ENCODE peak calls at places on chromosomes 6 and 20, in six cellular contexts. One of them, this sample, is unnamed.

GRCh38 chr6:134721095-134721400 is 228.9 kb downstream of the ALDH8A1 start:
- DNase-seq in transverse colon: no peak
- DNase-seq in left ventricle myocardium inferior: no peak
- DNase-seq in CD4-positive, CD25-positive, alpha-beta regulatory T cell: no peak
- DNase-seq in epithelial cell of esophagus: no peak
- DNase-seq in foreskin fibroblast: peak
- DNase-seq in this sample: no peak

GRCh38 chr6:115932481-115932880 is 128.2 kb downstream of the FRK start:
- DNase-seq in transverse colon: no peak
- DNase-seq in foreskin fibroblast: peak
- DNase-seq in left ventricle myocardium inferior: no peak
- DNase-seq in CD4-positive, CD25-positive, alpha-beta regulatory T cell: no peak
- DNase-seq in epithelial cell of esophagus: peak
- DNase-seq in this sample: no peak

GRCh38 chr6:25366785-25367657 is 87.8 kb downstream of the CARMIL1 start:
- DNase-seq in transverse colon: no peak
- DNase-seq in epithelial cell of esophagus: peak
- DNase-seq in CD4-positive, CD25-positive, alpha-beta regulatory T cell: no peak
- DNase-seq in foreskin fibroblast: no peak
- DNase-seq in left ventricle myocardium inferior: no peak
- DNase-seq in this sample: no peak

GRCh38 chr20:60232380-60232779 is 274.2 kb downstream of the CDH26 start:
- DNase-seq in left ventricle myocardium inferior: no peak
- DNase-seq in foreskin fibroblast: no peak
- DNase-seq in transverse colon: no peak
- DNase-seq in CD4-positive, CD25-positive, alpha-beta regulatory T cell: no peak
- DNase-seq in epithelial cell of esophagus: no peak
- DNase-seq in this sample: no peak

GRCh38 chr6:148193063-148193680 is 149.5 kb upstream of the SASH1 start:
- DNase-seq in CD4-positive, CD25-positive, alpha-beta regulatory T cell: no peak
- DNase-seq in foreskin fibroblast: no peak
- DNase-seq in epithelial cell of esophagus: peak
- DNase-seq in transverse colon: peak
- DNase-seq in left ventricle myocardium inferior: no peak
- DNase-seq in this sample: no peak

GRCh38 chr20:15584507-15584906 is 988.7 kb downstream of the KIF16B start:
- DNase-seq in CD4-positive, CD25-positive, alpha-beta regulatory T cell: no peak
- DNase-seq in transverse colon: no peak
- DNase-seq in left ventricle myocardium inferior: no peak
- DNase-seq in epithelial cell of esophagus: no peak
- DNase-seq in foreskin fibroblast: no peak
- DNase-seq in this sample: no peak

GRCh38 chr6:13307508-13307995 is 20.8 kb downstream of the TBC1D7 start:
- DNase-seq in transverse colon: no peak
- DNase-seq in foreskin fibroblast: peak
- DNase-seq in epithelial cell of esophagus: peak
- DNase-seq in left ventricle myocardium inferior: no peak
- DNase-seq in CD4-positive, CD25-positive, alpha-beta regulatory T cell: no peak
- DNase-seq in this sample: no peak

GRCh38 chr6:32614366-32615081 is 22.7 kb upstream of the HLA-DQA1 start:
- DNase-seq in CD4-positive, CD25-positive, alpha-beta regulatory T cell: no peak
- DNase-seq in foreskin fibroblast: no peak
- DNase-seq in epithelial cell of esophagus: no peak
- DNase-seq in transverse colon: no peak
- DNase-seq in left ventricle myocardium inferior: no peak
- DNase-seq in this sample: no peak

GRCh38 chr20:60071965-60072364 is 113.7 kb downstream of the CDH26 start:
- DNase-seq in foreskin fibroblast: peak
- DNase-seq in left ventricle myocardium inferior: no peak
- DNase-seq in epithelial cell of esophagus: peak
- DNase-seq in CD4-positive, CD25-positive, alpha-beta regulatory T cell: no peak
- DNase-seq in transverse colon: no peak
- DNase-seq in this sample: no peak

GRCh38 chr6:137218473-137218916 is 690 bp downstream of the IFNGR1 start:
- DNase-seq in foreskin fibroblast: peak
- DNase-seq in left ventricle myocardium inferior: no peak
- DNase-seq in transverse colon: peak
- DNase-seq in epithelial cell of esophagus: peak
- DNase-seq in CD4-positive, CD25-positive, alpha-beta regulatory T cell: peak
- DNase-seq in this sample: no peak

GRCh38 chr6:3228791-3229565 is 1.5 kb upstream of the TUBB2B start:
- DNase-seq in transverse colon: no peak
- DNase-seq in epithelial cell of esophagus: no peak
- DNase-seq in foreskin fibroblast: no peak
- DNase-seq in left ventricle myocardium inferior: no peak
- DNase-seq in CD4-positive, CD25-positive, alpha-beta regulatory T cell: no peak
- DNase-seq in this sample: no peak

GRCh38 chr20:41734506-41734945 is 116.3 kb upstream of the CHD6 start:
- DNase-seq in CD4-positive, CD25-positive, alpha-beta regulatory T cell: no peak
- DNase-seq in transverse colon: peak
- DNase-seq in epithelial cell of esophagus: peak
- DNase-seq in foreskin fibroblast: peak
- DNase-seq in left ventricle myocardium inferior: no peak
- DNase-seq in this sample: peak

GRCh38 chr6:118894425-118895240 is 681 bp downstream of the ASF1A start:
- DNase-seq in foreskin fibroblast: peak
- DNase-seq in CD4-positive, CD25-positive, alpha-beta regulatory T cell: peak
- DNase-seq in left ventricle myocardium inferior: peak
- DNase-seq in epithelial cell of esophagus: peak
- DNase-seq in transverse colon: peak
- DNase-seq in this sample: peak

GRCh38 chr20:20491110-20491783 is 123.3 kb downstream of the INSM1 start:
- DNase-seq in left ventricle myocardium inferior: no peak
- DNase-seq in epithelial cell of esophagus: peak
- DNase-seq in transverse colon: no peak
- DNase-seq in foreskin fibroblast: peak
- DNase-seq in CD4-positive, CD25-positive, alpha-beta regulatory T cell: no peak
- DNase-seq in this sample: no peak

GRCh38 chr20:24050119-24050518 is 61.5 kb upstream of the GGTLC1 start:
- DNase-seq in epithelial cell of esophagus: no peak
- DNase-seq in foreskin fibroblast: no peak
- DNase-seq in transverse colon: no peak
- DNase-seq in left ventricle myocardium inferior: no peak
- DNase-seq in CD4-positive, CD25-positive, alpha-beta regulatory T cell: no peak
- DNase-seq in this sample: no peak

GRCh38 chr20:24045621-24046020 is 57.0 kb upstream of the GGTLC1 start:
- DNase-seq in CD4-positive, CD25-positive, alpha-beta regulatory T cell: no peak
- DNase-seq in foreskin fibroblast: no peak
- DNase-seq in left ventricle myocardium inferior: no peak
- DNase-seq in epithelial cell of esophagus: no peak
- DNase-seq in transverse colon: no peak
- DNase-seq in this sample: no peak

GRCh38 chr20:24049081-24049480 is 60.5 kb upstream of the GGTLC1 start:
- DNase-seq in transverse colon: no peak
- DNase-seq in foreskin fibroblast: no peak
- DNase-seq in CD4-positive, CD25-positive, alpha-beta regulatory T cell: no peak
- DNase-seq in epithelial cell of esophagus: no peak
- DNase-seq in left ventricle myocardium inferior: no peak
- DNase-seq in this sample: no peak

GRCh38 chr20:24048014-24048611 is 59.5 kb upstream of the GGTLC1 start:
- DNase-seq in transverse colon: no peak
- DNase-seq in CD4-positive, CD25-positive, alpha-beta regulatory T cell: no peak
- DNase-seq in left ventricle myocardium inferior: no peak
- DNase-seq in epithelial cell of esophagus: no peak
- DNase-seq in foreskin fibroblast: no peak
- DNase-seq in this sample: no peak

GRCh38 chr20:24046905-24047304 is 58.3 kb upstream of the GGTLC1 start:
- DNase-seq in CD4-positive, CD25-positive, alpha-beta regulatory T cell: no peak
- DNase-seq in transverse colon: no peak
- DNase-seq in foreskin fibroblast: no peak
- DNase-seq in left ventricle myocardium inferior: no peak
- DNase-seq in epithelial cell of esophagus: peak
- DNase-seq in this sample: no peak
- H3K4me3 ChIP-seq in CD4-positive, CD25-positive, alpha-beta regulatory T cell: no peak
- H3K4me3 ChIP-seq in transverse colon: no peak
- H3K4me3 ChIP-seq in foreskin fibroblast: no peak
- H3K4me3 ChIP-seq in left ventricle myocardium inferior: no peak
- H3K4me3 ChIP-seq in epithelial cell of esophagus: no peak
- H3K4me3 ChIP-seq in this sample: no peak

DNA sequence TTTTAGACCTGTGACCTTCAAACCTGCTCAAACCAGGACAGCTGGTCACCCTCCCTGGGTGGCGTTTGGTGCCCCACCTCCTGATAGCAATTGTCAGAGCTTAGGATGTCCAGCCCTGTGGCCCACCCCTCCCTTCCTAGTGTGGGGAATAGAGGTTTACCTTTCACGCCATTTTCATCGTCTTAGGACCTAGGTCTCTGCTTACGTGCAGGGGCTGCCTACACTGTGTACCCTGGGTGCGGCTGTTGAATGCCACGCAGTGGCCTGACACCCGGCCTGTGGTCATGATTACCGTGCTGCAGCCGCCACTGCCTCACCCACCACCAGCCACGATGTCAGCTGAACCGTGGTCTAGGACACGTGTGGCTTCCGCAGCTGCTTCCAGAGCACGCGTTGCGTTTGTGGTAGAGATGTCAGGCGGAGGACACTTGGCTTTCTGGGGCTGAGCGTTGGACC is 157.3 kb downstream of the DTNBP1 start:
- DNase-seq in CD4-positive, CD25-positive, alpha-beta regulatory T cell: no peak
- DNase-seq in transverse colon: peak
- DNase-seq in left ventricle myocardium inferior: no peak
- DNase-seq in foreskin fibroblast: no peak
- DNase-seq in epithelial cell of esophagus: no peak
- DNase-seq in this sample: no peak
- H3K4me3 ChIP-seq in CD4-positive, CD25-positive, alpha-beta regulatory T cell: no peak
- H3K4me3 ChIP-seq in transverse colon: peak
- H3K4me3 ChIP-seq in left ventricle myocardium inferior: peak
- H3K4me3 ChIP-seq in foreskin fibroblast: peak
- H3K4me3 ChIP-seq in epithelial cell of esophagus: no peak
- H3K4me3 ChIP-seq in this sample: peak

DNA sequence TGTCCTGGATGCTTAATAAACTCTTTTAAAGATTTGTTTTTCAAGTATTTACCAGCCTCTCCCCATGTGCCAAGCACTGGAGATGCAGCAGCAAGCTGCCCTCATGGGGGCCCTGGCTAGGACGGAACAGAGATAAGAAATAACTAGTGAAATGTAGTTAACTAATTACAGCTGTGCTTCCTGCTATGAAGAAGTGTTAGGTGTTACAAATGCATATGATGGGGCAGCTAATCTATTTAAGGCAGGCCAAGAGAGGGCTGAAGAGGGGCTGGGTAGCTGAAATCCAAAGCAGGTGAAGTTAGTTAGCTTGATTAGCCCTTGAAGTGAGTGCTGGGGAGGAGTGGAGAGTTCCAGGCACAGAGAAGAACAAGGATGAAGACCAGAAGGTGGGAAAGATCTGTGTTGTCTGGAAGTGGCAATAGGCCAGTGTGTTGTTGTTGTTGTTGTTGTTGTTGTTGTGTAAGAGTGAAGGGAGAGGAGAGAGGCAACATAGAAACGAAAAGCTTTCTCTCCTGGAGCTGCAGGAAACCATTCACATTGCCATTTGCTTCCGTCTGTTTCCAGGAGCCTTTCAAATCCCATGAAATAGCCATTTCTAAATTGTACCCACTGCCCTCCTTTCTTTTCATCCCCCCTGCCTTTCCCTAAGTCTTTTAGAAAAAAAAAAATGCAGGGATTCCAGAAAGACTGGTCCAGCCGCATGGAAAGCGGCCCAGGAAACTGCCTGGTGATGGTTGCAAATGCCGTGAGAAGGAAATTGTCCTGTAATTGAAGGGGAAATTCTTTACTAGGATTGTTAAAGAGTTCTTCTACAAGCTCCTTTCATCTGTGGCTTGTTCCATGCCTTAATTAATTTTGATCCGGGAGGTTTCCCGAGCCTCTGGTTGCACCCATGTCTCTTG is 119.6 kb downstream of the TFAP2C start:
- DNase-seq in CD4-positive, CD25-positive, alpha-beta regulatory T cell: no peak
- DNase-seq in foreskin fibroblast: no peak
- DNase-seq in transverse colon: no peak
- DNase-seq in epithelial cell of esophagus: peak
- DNase-seq in left ventricle myocardium inferior: no peak
- DNase-seq in this sample: no peak
- H3K4me3 ChIP-seq in CD4-positive, CD25-positive, alpha-beta regulatory T cell: no peak
- H3K4me3 ChIP-seq in foreskin fibroblast: no peak
- H3K4me3 ChIP-seq in transverse colon: no peak
- H3K4me3 ChIP-seq in epithelial cell of esophagus: no peak
- H3K4me3 ChIP-seq in left ventricle myocardium inferior: no peak
- H3K4me3 ChIP-seq in this sample: no peak

DNA sequence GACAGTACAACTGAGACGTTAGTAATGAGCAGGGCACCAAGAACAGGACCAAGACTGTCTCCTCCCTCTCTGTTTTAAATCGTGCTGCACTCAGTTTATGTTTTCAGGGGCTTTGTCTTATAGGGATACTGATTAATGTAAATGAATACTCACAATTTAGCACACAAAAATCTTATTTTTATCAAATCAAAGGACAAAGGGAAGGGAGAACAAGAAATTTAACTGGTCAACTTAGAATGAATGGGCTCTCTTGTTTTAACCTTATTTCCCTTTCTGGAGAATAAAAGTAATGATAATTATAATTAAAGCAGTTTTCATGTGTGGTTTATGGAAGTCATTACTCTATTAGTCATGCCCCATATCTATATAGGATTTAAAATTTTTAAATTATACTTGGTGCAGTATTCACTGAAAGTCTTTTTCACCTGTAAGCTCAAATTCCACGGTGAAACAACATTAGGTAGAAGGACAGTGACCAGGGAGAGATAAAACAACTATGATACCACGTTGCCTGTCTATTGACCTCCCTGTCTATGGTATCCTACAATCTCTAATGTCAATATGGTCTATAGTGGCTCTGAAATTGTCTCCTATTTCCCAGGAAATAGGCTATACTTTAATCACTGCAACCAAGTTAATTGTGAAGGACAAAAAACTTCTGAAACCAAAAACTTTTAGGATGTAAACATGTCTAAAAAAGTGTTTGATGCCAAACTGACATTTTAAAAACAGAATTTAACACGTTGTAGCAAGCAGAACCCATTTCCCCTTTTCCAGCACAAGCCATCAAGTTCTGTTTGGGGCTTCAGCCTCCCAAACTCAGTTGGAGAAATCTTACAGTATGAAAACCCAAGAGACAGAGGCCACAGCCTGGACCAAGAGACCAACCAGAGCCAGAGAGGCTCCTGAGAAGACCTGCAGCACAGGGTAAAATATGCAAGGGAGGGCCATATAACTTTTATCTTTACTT is 15.0 kb downstream of the ELOVL5 start:
- DNase-seq in epithelial cell of esophagus: no peak
- DNase-seq in CD4-positive, CD25-positive, alpha-beta regulatory T cell: no peak
- DNase-seq in transverse colon: no peak
- DNase-seq in left ventricle myocardium inferior: no peak
- DNase-seq in foreskin fibroblast: no peak
- DNase-seq in this sample: no peak
- H3K4me3 ChIP-seq in epithelial cell of esophagus: no peak
- H3K4me3 ChIP-seq in CD4-positive, CD25-positive, alpha-beta regulatory T cell: peak
- H3K4me3 ChIP-seq in transverse colon: no peak
- H3K4me3 ChIP-seq in left ventricle myocardium inferior: no peak
- H3K4me3 ChIP-seq in foreskin fibroblast: no peak
- H3K4me3 ChIP-seq in this sample: no peak

This sample was measured in heart left ventricle.